ENCODE peak calls at places on chromosome 16, in nine cellular contexts. L is osteoblast; B is left ventricle myocardium inferior; V is mesendoderm; W is CD4-positive, alpha-beta memory T cell; Z is effector memory CD4-positive, alpha-beta T cell; X is uterus; R is right atrium auricular region; J is pancreas. M is an unnamed sample. For H3K4me1, the result is how much of the 10 kb centered on the place peaks cover.

GRCh38 chr16:24723663-24724062 is 5.8 kb upstream of the TNRC6A start:
- DNase-seq in L (no peak), B (no peak), V (no peak), W (no peak), Z (no peak), X (no peak), R (no peak), J (no peak), M (no peak)

GRCh38 chr16:13439766-13440165 is 480.2 kb upstream of the ERCC4 start:
- DNase-seq in L (no peak), B (no peak), V (peak), W (no peak), Z (no peak), X (no peak), R (no peak), J (no peak), M (no peak)

GRCh38 chr16:19830902-19831555 is 53.6 kb downstream of the GPRC5B start:
- DNase-seq in L (peak), B (no peak), V (no peak), W (no peak), Z (no peak), X (no peak), R (no peak), J (no peak), M (no peak)

GRCh38 chr16:67398546-67399217 is 5.4 kb upstream of the TPPP3 start:
- DNase-seq in L (peak), B (no peak), V (no peak), W (no peak), Z (no peak), X (no peak), R (no peak), J (no peak), M (no peak)

GRCh38 chr16:69048328-69049120 is 56.9 kb upstream of the HAS3 start:
- DNase-seq in L (no peak), B (no peak), V (no peak), W (no peak), Z (no peak), X (no peak), R (no peak), J (no peak), M (no peak)

GRCh38 chr16:20114356-20114755 is 40.7 kb upstream of the GPR139 start:
- DNase-seq in L (peak), B (no peak), V (no peak), W (no peak), Z (no peak), X (no peak), R (no peak), J (peak), M (no peak)

GRCh38 chr16:27972500-27972899 is 91.0 kb downstream of the GSG1L start:
- DNase-seq in L (peak), B (no peak), V (peak), W (peak), Z (peak), X (no peak), R (no peak), J (no peak), M (peak)

GRCh38 chr16:52283018-52283417 is 263.9 kb downstream of the TOX3 start:
- DNase-seq in L (no peak), B (no peak), V (peak), W (no peak), Z (no peak), X (no peak), R (no peak), J (no peak), M (no peak)

GRCh38 chr16:75288181-75288580 is 36.8 kb upstream of the BCAR1 start:
- DNase-seq in L (no peak), B (no peak), V (no peak), W (no peak), Z (no peak), X (no peak), R (no peak), J (no peak), M (no peak)

GRCh38 chr16:47779201-47780016 is 318.3 kb downstream of the PHKB start:
- DNase-seq in L (peak), B (no peak), V (peak), W (peak), Z (no peak), X (no peak), R (no peak), J (no peak), M (no peak)

GRCh38 chr16:27321013-27321960 is 7.5 kb downstream of the IL4R start:
- DNase-seq in L (peak), B (no peak), V (no peak), W (no peak), Z (no peak), X (no peak), R (no peak), J (no peak), M (no peak)

GRCh38 chr16:46638947-46639925 is 18.1 kb upstream of the SHCBP1 start:
- DNase-seq in L (peak), B (no peak), V (no peak), W (no peak), Z (no peak), X (no peak), R (no peak), J (no peak), M (no peak)

GRCh38 chr16:79349803-79350202 is 250.7 kb downstream of the MAF start:
- DNase-seq in L (no peak), B (no peak), V (no peak), W (no peak), Z (no peak), X (no peak), R (no peak), J (no peak), M (no peak)

GRCh38 chr16:63697736-63698135 is 1424.1 kb downstream of the CDH11 start:
- DNase-seq in L (no peak), B (no peak), V (no peak), W (no peak), Z (no peak), X (no peak), R (no peak), J (no peak), M (no peak)

GRCh38 chr16:31072540-31073072 is 1.4 kb downstream of the ZNF668 start:
- DNase-seq in L (peak), B (no peak), V (peak), W (no peak), Z (no peak), X (no peak), R (no peak), J (no peak), M (peak)

GRCh38 chr16:68993885-68994284 is 111.6 kb upstream of the HAS3 start:
- DNase-seq in L (peak), B (no peak), V (no peak), W (no peak), Z (no peak), X (no peak), R (no peak), J (no peak), M (no peak)

GRCh38 chr16:63458842-63459241 is 1422.6 kb upstream of the CDH8 start:
- DNase-seq in L (no peak), B (no peak), V (no peak), W (no peak), Z (no peak), X (no peak), R (no peak), J (no peak), M (no peak)

GRCh38 chr16:66372078-66372897 is 5.8 kb downstream of the CDH5 start:
- DNase-seq in L (no peak), B (no peak), V (no peak), W (no peak), Z (no peak), X (no peak), R (no peak), J (no peak), M (no peak)

GRCh38 chr16:67443299-67443698 is 12.4 kb downstream of the HSD11B2 start:
- DNase-seq in L (peak), B (peak), V (no peak), W (no peak), Z (no peak), X (peak), R (peak), J (no peak), M (no peak)

GRCh38 chr16:4874686-4875085 is 27.4 kb downstream of the UBN1 start:
- DNase-seq in L (no peak), B (no peak), V (no peak), W (no peak), Z (no peak), X (no peak), R (no peak), J (no peak), M (no peak)

GRCh38 chr16:74740795-74741304 is 33.8 kb downstream of the FA2H start:
- DNase-seq in L (peak), B (no peak), V (no peak), W (no peak), Z (no peak), X (no peak), R (no peak), J (peak), M (peak)

GRCh38 chr16:17343729-17344128 is 127.0 kb downstream of the XYLT1 start:
- DNase-seq in L (no peak), B (no peak), V (no peak), W (no peak), Z (no peak), X (no peak), R (no peak), J (no peak), M (no peak)

GRCh38 chr16:64539811-64540210 is 582.1 kb downstream of the CDH11 start:
- DNase-seq in L (no peak), B (no peak), V (no peak), W (no peak), Z (no peak), X (no peak), R (no peak), J (no peak), M (no peak)

GRCh38 chr16:89890200-89890599 is 16.8 kb downstream of the TCF25 start:
- DNase-seq in L (peak), B (no peak), V (no peak), W (no peak), Z (no peak), X (no peak), R (no peak), J (no peak), M (no peak)

GRCh38 chr16:57145046-57145963 is 40.5 kb downstream of the PSME3IP1 start:
- DNase-seq in L (peak), B (no peak), V (no peak), W (no peak), Z (no peak), X (no peak), R (no peak), J (no peak), M (no peak)

GRCh38 chr16:14485131-14485551 is 144.9 kb downstream of the PARN start:
- DNase-seq in L (no peak), B (no peak), V (peak), W (no peak), Z (no peak), X (no peak), R (no peak), J (no peak), M (no peak)

GRCh38 chr16:77898671-77899211 is 110.4 kb downstream of the VAT1L start:
- DNase-seq in L (no peak), B (no peak), V (no peak), W (no peak), Z (no peak), X (no peak), R (no peak), J (no peak), M (no peak)

GRCh38 chr16:80285089-80285488 is 255.7 kb upstream of the DYNLRB2 start:
- DNase-seq in L (no peak), B (no peak), V (no peak), W (no peak), Z (no peak), X (no peak), R (no peak), J (no peak), M (no peak)

GRCh38 chr16:67339453-67339852 is 12.8 kb downstream of the LRRC36 start:
- DNase-seq in L (no peak), B (no peak), V (no peak), W (no peak), Z (no peak), X (no peak), R (no peak), J (no peak), M (no peak)

GRCh38 chr16:79599837-79600635 is 501 bp downstream of the MAF start:
- DNase-seq in L (peak), B (peak), V (peak), W (no peak), Z (peak), X (peak), R (no peak), J (peak), M (peak)

GRCh38 chr16:22373662-22374310 is 633 bp downstream of the CDR2 start:
- DNase-seq in L (no peak), B (peak), V (peak), W (peak), Z (peak), X (peak), R (peak), J (peak), M (peak)

GRCh38 chr16:72122308-72122707 is 28.7 kb downstream of the DHX38 start:
- DNase-seq in L (peak), B (no peak), V (no peak), W (no peak), Z (no peak), X (no peak), R (peak), J (no peak), M (no peak)

GRCh38 chr16:79395631-79396030 is 204.9 kb downstream of the MAF start:
- DNase-seq in L (no peak), B (no peak), V (no peak), W (no peak), Z (no peak), X (no peak), R (no peak), J (no peak), M (no peak)

GRCh38 chr16:2866422-2866821 is 8.5 kb upstream of the PRSS22 start:
- DNase-seq in L (no peak), B (no peak), V (no peak), W (no peak), Z (no peak), X (no peak), R (no peak), J (no peak), M (no peak)

DNA sequence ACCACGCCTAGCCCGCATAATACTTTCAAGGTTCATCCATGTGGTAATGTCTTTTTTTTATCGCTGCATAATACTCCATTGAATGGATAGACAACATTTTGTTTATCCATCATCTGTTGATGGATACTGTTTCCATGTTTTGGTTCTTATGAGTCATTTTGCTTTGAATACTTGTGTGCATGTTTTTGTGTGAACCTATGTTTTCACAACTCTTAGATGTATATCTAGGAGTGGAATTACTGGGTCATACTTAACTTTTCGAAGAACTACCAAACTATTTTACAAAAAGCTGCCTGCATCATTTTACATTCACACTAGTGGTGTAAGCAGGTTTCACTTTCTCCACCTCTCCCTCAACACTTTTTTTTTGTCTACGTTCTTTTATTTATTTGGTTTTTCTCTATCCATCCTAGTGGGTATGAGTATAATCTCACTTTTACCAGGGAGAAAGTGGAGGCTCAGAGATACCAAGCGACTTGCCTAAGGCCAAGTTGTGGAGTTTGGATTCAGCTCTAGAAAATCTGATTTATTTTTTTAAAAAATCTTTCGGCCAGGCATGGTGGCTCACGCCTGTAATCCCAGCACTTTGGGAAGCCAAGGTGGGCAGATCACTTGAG is 151.2 kb downstream of the CMIP start:
- DNase-seq in L (peak), B (no peak), V (no peak), W (no peak), Z (no peak), X (no peak), R (no peak), J (no peak), M (no peak)
- H3K4me1 ChIP-seq in L (under half), B (under half), V (under half), W (under half), Z (under half), X (under half), R (under half), J (under half), M (under half)

DNA sequence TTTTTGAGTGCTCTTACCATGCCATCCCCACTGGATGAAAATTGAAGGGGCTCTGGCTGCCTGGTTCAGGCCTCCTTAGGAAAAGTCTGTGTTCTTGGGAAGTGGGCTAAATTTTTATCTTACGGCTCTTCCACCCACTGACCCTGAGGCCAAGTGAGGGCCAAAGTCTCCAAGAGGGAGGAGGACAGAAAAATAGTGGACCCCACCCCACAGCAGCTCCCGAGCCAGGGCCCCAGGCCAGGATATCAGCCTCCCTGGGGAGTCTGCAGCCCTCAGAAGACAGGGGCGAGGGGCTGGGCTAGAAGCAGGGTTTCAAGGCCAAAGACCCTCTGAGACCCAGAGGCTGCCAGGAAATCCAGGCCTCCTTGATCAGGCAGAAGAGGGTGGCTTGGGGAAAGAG is 156.2 kb downstream of the ZNF423 start:
- DNase-seq in L (peak), B (peak), V (peak), W (no peak), Z (no peak), X (peak), R (no peak), J (no peak), M (no peak)
- H3K4me1 ChIP-seq in L (under half), B (half or more), V (under half), W (under half), Z (under half), X (under half), R (under half), J (under half), M (under half)

DNA sequence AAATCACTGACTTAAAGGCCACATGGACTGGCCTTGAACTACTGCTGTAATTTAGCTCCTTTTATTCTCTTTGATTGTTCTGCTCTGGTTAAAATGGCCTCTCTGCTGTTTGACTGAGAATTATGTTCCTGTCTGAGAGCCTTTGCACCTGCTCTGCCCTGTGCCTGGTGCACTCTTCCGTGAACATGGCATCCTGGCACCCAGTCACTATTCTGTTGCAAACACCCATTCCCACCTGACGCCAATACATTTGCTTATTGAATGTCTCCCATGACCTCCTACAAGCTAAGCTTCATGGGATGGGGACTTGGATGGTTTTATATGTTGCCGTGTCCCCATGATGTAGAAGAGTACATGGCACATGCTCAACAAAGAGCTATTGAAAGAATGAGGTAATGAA is 20.1 kb downstream of the HSD17B2 start:
- DNase-seq in L (no peak), B (no peak), V (no peak), W (no peak), Z (no peak), X (no peak), R (no peak), J (no peak), M (no peak)
- H3K4me1 ChIP-seq in L (under half), B (under half), V (under half), W (under half), Z (under half), X (under half), R (under half), J (under half), M (under half)

DNA sequence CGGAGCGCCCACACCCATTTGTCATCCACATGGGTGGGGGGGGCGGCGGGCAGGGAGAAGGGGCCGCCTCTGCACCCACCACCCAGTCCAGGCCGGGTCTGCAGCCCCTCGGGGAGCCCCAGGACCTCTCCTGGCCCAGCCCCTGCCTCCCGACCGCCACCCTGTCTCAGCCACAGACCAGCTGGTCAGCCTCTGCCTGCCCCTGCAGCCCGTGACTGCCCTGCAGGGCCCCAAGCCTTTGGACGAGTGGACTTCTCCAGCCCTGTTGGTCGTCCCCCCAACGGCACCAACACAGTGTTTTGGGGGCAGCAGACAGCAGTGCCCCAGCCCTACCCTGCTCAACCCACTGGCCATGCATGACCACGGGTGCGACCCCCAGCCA is 1.2 kb downstream of the PRR35 start:
- DNase-seq in L (peak), B (no peak), V (no peak), W (no peak), Z (no peak), X (no peak), R (no peak), J (no peak), M (no peak)
- H3K4me1 ChIP-seq in L (under half), B (under half), V (under half), W (under half), Z (under half), X (under half), R (under half), J (under half), M (under half)

GRCh38 chr16:11561440-11561797 is 25.3 kb downstream of the LITAF start:
- DNase-seq in L (no peak), B (no peak), V (no peak), W (no peak), Z (no peak), X (no peak), R (no peak), J (no peak), M (no peak)
- H3K4me1 ChIP-seq in L (under half), B (half or more), V (under half), W (half or more), Z (half or more), X (under half), R (under half), J (under half), M (under half)

DNA sequence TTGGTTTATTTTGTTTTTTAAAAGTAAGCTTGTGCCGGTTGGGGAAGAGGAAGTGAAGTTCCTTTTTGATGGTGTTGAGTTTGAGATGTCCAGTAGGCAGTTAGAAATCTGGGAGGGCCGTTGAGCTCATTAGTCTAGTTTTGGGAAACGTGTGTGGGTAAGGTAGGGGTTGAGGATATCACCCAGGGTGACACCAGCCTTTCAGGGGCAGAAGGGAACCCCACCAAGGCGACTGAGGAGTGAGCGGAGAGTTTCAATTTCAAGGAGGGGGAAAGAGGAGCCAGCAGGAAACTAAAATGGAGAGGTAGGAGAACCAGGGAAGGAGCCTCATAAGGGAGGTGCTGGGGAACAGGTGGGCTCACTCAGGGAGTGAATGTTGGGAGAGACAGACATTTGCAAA is 22.7 kb downstream of the HAPSTR1 start:
- DNase-seq in L (no peak), B (no peak), V (no peak), W (no peak), Z (no peak), X (no peak), R (no peak), J (no peak), M (no peak)
- H3K4me1 ChIP-seq in L (half or more), B (half or more), V (under half), W (half or more), Z (under half), X (under half), R (under half), J (half or more), M (under half)

GRCh38 chr16:87603684-87604571 is 1.6 kb downstream of the JPH3 start:
- DNase-seq in L (peak), B (no peak), V (peak), W (no peak), Z (no peak), X (no peak), R (no peak), J (no peak), M (no peak)
- H3K4me1 ChIP-seq in L (under half), B (under half), V (under half), W (under half), Z (under half), X (under half), R (under half), J (under half), M (under half)

GRCh38 chr16:54059319-54059718 is 227.3 kb downstream of the IRX3 start:
- DNase-seq in L (no peak), B (no peak), V (no peak), W (no peak), Z (no peak), X (no peak), R (no peak), J (no peak), M (no peak)

GRCh38 chr16:54056921-54057320 is 229.7 kb downstream of the IRX3 start:
- DNase-seq in L (no peak), B (no peak), V (no peak), W (no peak), Z (no peak), X (no peak), R (no peak), J (no peak), M (no peak)

GRCh38 chr16:54055191-54055590 is 231.4 kb downstream of the IRX3 start:
- DNase-seq in L (no peak), B (no peak), V (peak), W (no peak), Z (no peak), X (no peak), R (no peak), J (no peak), M (no peak)

GRCh38 chr16:54054237-54054780 is 232.3 kb downstream of the IRX3 start:
- DNase-seq in L (no peak), B (no peak), V (no peak), W (no peak), Z (no peak), X (no peak), R (no peak), J (no peak), M (no peak)

GRCh38 chr16:54055864-54056263 is 230.7 kb downstream of the IRX3 start:
- DNase-seq in L (no peak), B (no peak), V (no peak), W (no peak), Z (no peak), X (no peak), R (no peak), J (no peak), M (no peak)
- H3K4me1 ChIP-seq in L (under half), B (under half), V (under half), W (under half), Z (under half), X (under half), R (under half), J (under half), M (under half)